ENCODE peak calls at places on chromosome 21, in five cellular contexts. One of them, this sample, is unnamed.

GRCh38 chr21:45033791-45034555 is 40.4 kb upstream of the ADARB1 start:
- DNase-seq in K562: no peak
- DNase-seq in GM12878: no peak
- DNase-seq in SK-N-SH: no peak
- DNase-seq in HepG2: no peak
- DNase-seq in this sample: no peak

GRCh38 chr21:33121715-33122475 is 52.0 kb downstream of the OLIG1 start:
- DNase-seq in K562: peak
- DNase-seq in GM12878: no peak
- DNase-seq in SK-N-SH: peak
- DNase-seq in HepG2: no peak
- DNase-seq in this sample: peak

GRCh38 chr21:42939581-42940413 is 14.4 kb upstream of the ERVH48-1 start:
- DNase-seq in K562: no peak
- DNase-seq in GM12878: no peak
- DNase-seq in SK-N-SH: no peak
- DNase-seq in HepG2: peak
- DNase-seq in this sample: peak

GRCh38 chr21:44353200-44353970 is at the start of gene TRPM2:
- DNase-seq in K562: no peak
- DNase-seq in GM12878: no peak
- DNase-seq in SK-N-SH: no peak
- DNase-seq in HepG2: no peak
- DNase-seq in this sample: no peak

GRCh38 chr21:44984428-44984791 is 44.6 kb downstream of the SLX9 start:
- DNase-seq in K562: no peak
- DNase-seq in GM12878: no peak
- DNase-seq in SK-N-SH: peak
- DNase-seq in HepG2: peak
- DNase-seq in this sample: no peak

GRCh38 chr21:15731243-15731613 is 1.4 kb downstream of the USP25 start:
- DNase-seq in K562: no peak
- DNase-seq in GM12878: no peak
- DNase-seq in SK-N-SH: no peak
- DNase-seq in HepG2: peak
- DNase-seq in this sample: no peak

GRCh38 chr21:44962481-44962966 is 22.7 kb downstream of the SLX9 start:
- DNase-seq in K562: no peak
- DNase-seq in GM12878: no peak
- DNase-seq in SK-N-SH: no peak
- DNase-seq in HepG2: no peak
- DNase-seq in this sample: no peak

GRCh38 chr21:45110873-45111624 is 36.7 kb downstream of the ADARB1 start:
- DNase-seq in K562: no peak
- DNase-seq in GM12878: no peak
- DNase-seq in SK-N-SH: no peak
- DNase-seq in HepG2: no peak
- DNase-seq in this sample: no peak

GRCh38 chr21:45555557-45556301 is 13.5 kb upstream of the SLC19A1 start:
- DNase-seq in K562: peak
- DNase-seq in GM12878: peak
- DNase-seq in SK-N-SH: peak
- DNase-seq in HepG2: peak
- DNase-seq in this sample: peak

GRCh38 chr21:35348686-35349085 is 299.6 kb upstream of the RUNX1 start:
- DNase-seq in K562: no peak
- DNase-seq in GM12878: no peak
- DNase-seq in SK-N-SH: no peak
- DNase-seq in HepG2: no peak
- DNase-seq in this sample: no peak

GRCh38 chr21:35602811-35603210 is 457.5 kb downstream of the SETD4 start:
- DNase-seq in K562: no peak
- DNase-seq in GM12878: no peak
- DNase-seq in SK-N-SH: no peak
- DNase-seq in HepG2: no peak
- DNase-seq in this sample: no peak

GRCh38 chr21:45228171-45228641 is 59.5 kb downstream of the POFUT2 start:
- DNase-seq in K562: no peak
- DNase-seq in GM12878: no peak
- DNase-seq in SK-N-SH: no peak
- DNase-seq in HepG2: peak
- DNase-seq in this sample: no peak

GRCh38 chr21:29077651-29078090 is 4.2 kb upstream of the CCT8 start:
- DNase-seq in K562: no peak
- DNase-seq in GM12878: peak
- DNase-seq in SK-N-SH: no peak
- DNase-seq in HepG2: no peak
- DNase-seq in this sample: peak
- TF ChIP-seq CHD2 in K562: no peak
- TF ChIP-seq CHD2 in GM12878: no peak
- TF ChIP-seq CHD2 in SK-N-SH: no peak
- TF ChIP-seq CHD2 in HepG2: no peak
- TF ChIP-seq CHD2 in this sample: no peak

DNA sequence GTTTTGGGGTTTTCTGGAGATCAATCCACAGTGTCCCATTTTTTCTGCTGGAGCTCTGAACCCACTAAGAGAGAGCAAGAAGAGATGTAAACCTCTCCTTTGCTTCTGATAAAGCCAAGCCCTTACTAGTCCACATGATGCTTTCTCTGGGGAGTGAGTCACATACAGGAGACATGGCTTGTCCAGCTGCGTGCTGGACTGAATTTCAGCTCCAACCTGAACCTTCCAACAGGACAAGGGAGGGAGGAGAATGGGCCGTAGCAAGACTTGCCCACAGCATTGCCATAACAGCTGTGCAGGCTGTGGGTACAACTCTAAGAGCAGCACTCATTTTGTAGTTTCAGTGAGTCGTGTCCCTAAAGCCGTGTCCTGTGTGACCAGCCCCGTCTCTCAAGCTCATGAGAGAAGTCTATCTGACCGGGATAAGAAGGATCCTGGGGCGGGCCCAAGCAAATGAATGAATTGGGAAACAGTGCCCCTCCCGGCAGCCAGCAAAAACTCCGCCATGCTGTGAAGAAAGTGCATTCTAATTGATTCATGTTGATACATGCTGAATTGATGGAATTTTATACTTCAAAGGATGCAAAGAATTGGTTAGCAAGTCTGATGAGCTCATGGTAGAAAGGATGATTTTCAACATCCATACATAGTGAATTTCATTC is 195.2 kb downstream of the GABPA start:
- DNase-seq in K562: no peak
- DNase-seq in GM12878: no peak
- DNase-seq in SK-N-SH: no peak
- DNase-seq in HepG2: no peak
- DNase-seq in this sample: no peak
- TF ChIP-seq REST in K562: no peak
- TF ChIP-seq REST in GM12878: no peak
- TF ChIP-seq REST in SK-N-SH: no peak
- TF ChIP-seq REST in HepG2: no peak
- TF ChIP-seq REST in this sample: no peak

GRCh38 chr21:46585191-46585953 is 19.5 kb downstream of the S100B start:
- DNase-seq in K562: no peak
- DNase-seq in GM12878: no peak
- DNase-seq in SK-N-SH: no peak
- DNase-seq in HepG2: no peak
- DNase-seq in this sample: no peak

DNA sequence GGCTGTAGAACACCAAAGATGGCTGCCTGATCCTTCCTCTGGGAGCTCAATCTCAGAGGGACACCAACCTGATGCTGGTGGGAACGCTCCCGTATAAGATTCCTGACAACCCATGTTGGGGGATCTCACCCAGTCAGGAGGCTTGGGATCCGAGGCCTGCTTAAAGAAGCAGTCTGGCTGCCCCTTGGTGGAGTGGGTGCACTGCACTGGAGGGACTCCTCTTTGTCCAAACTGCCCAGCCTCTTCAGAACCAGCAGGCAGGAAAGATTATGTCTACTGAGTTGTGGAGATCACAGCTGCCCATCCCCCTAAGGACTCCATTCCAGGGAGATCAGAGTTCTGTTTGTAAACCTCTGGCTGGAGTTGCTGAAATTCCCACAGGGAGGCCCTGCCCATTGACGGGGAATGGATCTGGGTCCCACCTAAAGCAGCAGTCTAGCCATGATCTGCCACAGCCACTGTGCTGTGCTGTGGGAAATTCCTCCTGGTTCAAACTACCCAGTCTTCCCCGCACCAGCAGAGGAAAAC is 23.0 kb downstream of the S100B start:
- DNase-seq in K562: no peak
- DNase-seq in GM12878: no peak
- DNase-seq in SK-N-SH: no peak
- DNase-seq in HepG2: peak
- DNase-seq in this sample: no peak
- TF ChIP-seq CHD2 in K562: no peak
- TF ChIP-seq CHD2 in GM12878: no peak
- TF ChIP-seq CHD2 in SK-N-SH: no peak
- TF ChIP-seq CHD2 in HepG2: no peak
- TF ChIP-seq CHD2 in this sample: no peak

GRCh38 chr21:18430341-18430740 is 26.8 kb upstream of the TMPRSS15 start:
- DNase-seq in K562: no peak
- DNase-seq in GM12878: no peak
- DNase-seq in SK-N-SH: no peak
- DNase-seq in HepG2: no peak
- DNase-seq in this sample: no peak
- TF ChIP-seq REST in K562: no peak
- TF ChIP-seq REST in GM12878: no peak
- TF ChIP-seq REST in SK-N-SH: no peak
- TF ChIP-seq REST in HepG2: no peak
- TF ChIP-seq REST in this sample: no peak

GRCh38 chr21:31972622-31973021 is 99.8 kb downstream of the HUNK start:
- DNase-seq in K562: no peak
- DNase-seq in GM12878: no peak
- DNase-seq in SK-N-SH: no peak
- DNase-seq in HepG2: no peak
- DNase-seq in this sample: no peak
- TF ChIP-seq CHD2 in K562: no peak
- TF ChIP-seq CHD2 in GM12878: no peak
- TF ChIP-seq CHD2 in SK-N-SH: no peak
- TF ChIP-seq CHD2 in HepG2: no peak
- TF ChIP-seq CHD2 in this sample: no peak